ENCODE peak calls at places on chromosome 16, in ten cellular contexts. D, F, G, J, N, B, M, Z, P and O are unnamed samples. For H3K27me3 and H3K9me3, the result is how much of the 10 kb centered on the place peaks cover.

GRCh38 chr16:68643847-68644246 is 1.3 kb upstream of the CDH3 start:
- DNase-seq in G (no peak), J (peak), M (peak), Z (no peak), N (no peak), F (no peak), P (no peak), B (no peak), D (no peak), O (no peak)

GRCh38 chr16:50161950-50162349 is 8.8 kb downstream of the TENT4B start:
- DNase-seq in M (no peak), N (no peak), D (no peak), G (no peak), Z (no peak), J (no peak), B (no peak), P (no peak), F (no peak), O (no peak)

GRCh38 chr16:25171390-25171789 is 45.4 kb upstream of the AQP8 start:
- DNase-seq in J (no peak), N (peak), G (no peak), D (no peak), F (no peak), M (no peak), P (no peak), B (no peak), Z (no peak), O (no peak)

GRCh38 chr16:31135535-31136286 is at the start of gene PRSS8:
- DNase-seq in B (no peak), M (no peak), P (no peak), G (no peak), D (no peak), N (peak), J (no peak), F (peak), Z (no peak), O (no peak)

GRCh38 chr16:50297301-50298074 is 31.1 kb downstream of the ADCY7 start:
- DNase-seq in Z (no peak), G (no peak), F (peak), J (no peak), M (no peak), P (no peak), B (no peak), D (no peak), N (no peak), O (no peak)

GRCh38 chr16:23408242-23409201 is 44.5 kb downstream of the COG7 start:
- DNase-seq in G (no peak), F (peak), B (no peak), N (peak), J (peak), D (no peak), M (no peak), Z (no peak), P (peak), O (peak)

GRCh38 chr16:2019500-2019899 is at the start of gene NPW:
- DNase-seq in D (peak), J (no peak), F (no peak), Z (no peak), N (no peak), P (no peak), B (no peak), M (no peak), G (no peak), O (no peak)

GRCh38 chr16:82067042-82067809 is 32.2 kb downstream of the HSD17B2 start:
- DNase-seq in J (no peak), B (no peak), D (no peak), M (no peak), P (no peak), Z (no peak), N (no peak), G (no peak), F (no peak), O (no peak)

GRCh38 chr16:23296994-23297393 is 5.1 kb upstream of the SCNN1B start:
- DNase-seq in F (peak), P (no peak), N (peak), D (peak), Z (no peak), B (no peak), G (no peak), M (no peak), J (no peak), O (no peak)

GRCh38 chr16:31291376-31291775 is 31.6 kb downstream of the ITGAM start:
- DNase-seq in G (no peak), D (no peak), F (no peak), M (no peak), P (no peak), N (no peak), B (no peak), Z (no peak), J (no peak), O (no peak)

GRCh38 chr16:69618307-69618706 is 52.5 kb downstream of the NFAT5 start:
- DNase-seq in F (no peak), J (peak), P (no peak), M (no peak), D (no peak), N (no peak), B (no peak), G (no peak), Z (no peak), O (peak)

GRCh38 chr16:54934536-54935410 is 4.1 kb downstream of the IRX5 start:
- DNase-seq in B (no peak), M (no peak), G (no peak), Z (no peak), J (no peak), F (no peak), N (no peak), P (no peak), D (no peak), O (no peak)
- H3K27me3 ChIP-seq in B (under half), M (under half), G (under half), Z (half or more), J (under half), F (half or more), N (half or more), P (half or more), D (under half), O (half or more)

GRCh38 chr16:35200662-35201061 is 1741.2 kb downstream of the TP53TG3F start:
- DNase-seq in N (no peak), F (no peak), D (no peak), P (no peak), B (no peak), M (no peak), Z (no peak), G (no peak), J (no peak), O (no peak)
- H3K9me3 ChIP-seq in N (under half), F (under half), D (under half), P (under half), B (under half), M (under half), Z (under half), G (under half), J (under half), O (under half)

GRCh38 chr16:86878290-86879160 is 300.2 kb downstream of the FOXL1 start:
- DNase-seq in G (no peak), B (no peak), P (no peak), J (no peak), N (no peak), F (no peak), D (no peak), Z (no peak), M (no peak), O (no peak)

GRCh38 chr16:86881118-86881510 is 302.8 kb downstream of the FOXL1 start:
- DNase-seq in G (no peak), J (no peak), D (no peak), P (no peak), Z (no peak), F (no peak), B (no peak), M (no peak), N (no peak), O (no peak)

GRCh38 chr16:86882586-86883280 is 304.4 kb downstream of the FOXL1 start:
- DNase-seq in N (no peak), Z (no peak), G (no peak), D (no peak), F (no peak), M (no peak), J (peak), P (peak), B (no peak), O (no peak)

GRCh38 chr16:86879268-86879667 is 300.9 kb downstream of the FOXL1 start:
- DNase-seq in Z (no peak), P (no peak), G (no peak), B (no peak), N (no peak), M (no peak), D (no peak), F (no peak), J (no peak), O (no peak)

DNA sequence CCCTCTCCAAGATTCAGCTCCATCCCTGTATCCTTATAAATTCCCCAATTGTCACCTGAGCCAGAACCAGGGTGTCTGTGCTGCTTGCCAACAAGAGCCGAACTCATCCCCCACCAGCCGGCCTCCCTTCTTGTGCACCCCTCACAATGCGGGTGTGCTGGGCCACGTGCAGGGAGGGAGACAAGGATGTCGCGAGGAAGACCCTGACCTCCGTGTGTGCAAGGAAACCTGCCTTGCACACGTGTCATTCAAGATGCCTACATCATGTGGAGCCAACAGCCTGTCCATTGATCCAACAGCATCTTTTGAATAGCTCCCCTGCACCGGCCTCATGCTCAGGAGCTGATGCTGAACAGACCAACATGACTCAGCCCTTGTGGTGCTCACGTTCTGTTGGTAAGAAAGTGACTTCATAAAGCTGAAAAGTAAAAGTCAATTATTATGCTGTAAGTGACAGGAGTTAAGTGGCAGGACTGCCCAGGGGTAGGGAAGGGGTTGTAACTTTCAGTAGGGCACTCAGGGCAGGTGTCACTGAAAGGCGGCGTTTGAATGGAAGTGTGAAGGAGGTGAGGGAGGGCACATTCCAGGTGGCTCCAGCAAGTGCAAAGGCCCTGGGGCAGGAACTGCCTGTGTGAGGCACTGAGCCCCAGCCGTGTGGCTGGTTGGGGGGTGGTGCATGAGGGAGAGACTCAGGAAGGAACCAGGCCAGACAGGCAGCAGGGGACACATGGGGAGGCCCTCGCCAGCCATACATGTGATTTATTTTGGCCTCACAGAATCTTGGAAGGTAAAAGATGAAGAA is 302.2 kb downstream of the FOXL1 start:
- DNase-seq in P (no peak), F (no peak), J (no peak), N (no peak), B (no peak), M (no peak), G (no peak), D (no peak), Z (no peak), O (no peak)
- H3K27me3 ChIP-seq in P (under half), F (under half), J (under half), N (under half), B (under half), M (under half), G (under half), D (under half), Z (under half), O (under half)

GRCh38 chr16:22291860-22292692 is 5.1 kb upstream of the POLR3E start:
- DNase-seq in G (no peak), B (no peak), M (no peak), Z (no peak), D (no peak), F (no peak), J (peak), P (no peak), N (no peak), O (no peak)
- H3K9me3 ChIP-seq in G (under half), B (under half), M (under half), Z (under half), D (under half), F (under half), J (under half), P (under half), N (under half), O (under half)

GRCh38 chr16:4945560-4946502 is 8.9 kb upstream of the PPL start:
- DNase-seq in Z (no peak), P (peak), F (no peak), B (peak), G (no peak), D (no peak), N (peak), M (peak), J (no peak), O (peak)

GRCh38 chr16:4948903-4949766 is 9.0 kb upstream of the SEC14L5 start:
- DNase-seq in B (no peak), N (no peak), J (no peak), G (no peak), F (no peak), M (no peak), D (no peak), Z (no peak), P (no peak), O (no peak)

GRCh38 chr16:4946917-4947316 is 10.0 kb upstream of the PPL start:
- DNase-seq in N (no peak), M (no peak), G (no peak), J (no peak), F (no peak), P (no peak), Z (no peak), B (no peak), D (no peak), O (no peak)

GRCh38 chr16:4949986-4950385 is 8.1 kb upstream of the SEC14L5 start:
- DNase-seq in P (no peak), N (no peak), F (no peak), Z (no peak), M (no peak), G (no peak), D (no peak), J (no peak), B (no peak), O (no peak)

GRCh38 chr16:4947722-4948503 is 10.2 kb upstream of the SEC14L5 start:
- DNase-seq in B (no peak), N (no peak), P (no peak), F (no peak), D (no peak), G (no peak), J (peak), M (no peak), Z (no peak), O (no peak)
- H3K27me3 ChIP-seq in B (under half), N (under half), P (under half), F (under half), D (under half), G (under half), J (under half), M (under half), Z (under half), O (under half)